ENCODE peak calls at places on chromosomes 6 and 20, in five cellular contexts. O is RWPE1; Q is AG08395; G is NCI-H345; I is stimulated activated CD8-positive, alpha-beta memory T cell treated with anti-CD3 and anti-CD28 coated beads, Interleukin-4, amount 100 ng/mL, for 24 hours. K is an unnamed sample.

GRCh38 chr20:37670426-37670825 is 23.4 kb upstream of the CTNNBL1 start:
- DNase-seq in O (no peak), Q (peak; percentile 56), G (peak; percentile 56), I (no peak), K (peak; percentile 8)

GRCh38 chr6:2971420-2972218 is at the start of gene SERPINB6:
- DNase-seq in O (peak; percentile 36), Q (peak; percentile 65), G (no peak), I (peak; percentile 14), K (peak; percentile 26)

GRCh38 chr6:41734666-41735426 is 562 bp downstream of the TFEB start:
- DNase-seq in O (peak; percentile 87), Q (peak; percentile 83), G (peak; percentile 81), I (peak; percentile 59), K (peak; percentile 70)

GRCh38 chr6:3226422-3227362 is 761 bp downstream of the TUBB2B start:
- DNase-seq in O (no peak), Q (no peak), G (peak; percentile 16), I (no peak), K (peak; percentile 25)

GRCh38 chr20:31570021-31570463 is 35.0 kb upstream of the ID1 start:
- DNase-seq in O (no peak), Q (no peak), G (no peak), I (no peak), K (no peak)

GRCh38 chr6:52724406-52725121 is 38.7 kb downstream of the GSTA2 start:
- DNase-seq in O (peak; percentile 48), Q (peak; percentile 80), G (peak; percentile 52), I (peak; percentile 31), K (peak; percentile 97)

GRCh38 chr6:7254980-7255825 is 57.8 kb downstream of the SSR1 start:
- DNase-seq in O (no peak), Q (no peak), G (no peak), I (no peak), K (no peak)

GRCh38 chr6:145866449-145867401 is 52.1 kb upstream of the FBXO30 start:
- DNase-seq in O (no peak), Q (no peak), G (no peak), I (no peak), K (no peak)

GRCh38 chr20:22575087-22575721 is 9.2 kb downstream of the FOXA2 start:
- DNase-seq in O (no peak), Q (no peak), G (peak; percentile 92), I (no peak), K (no peak)

GRCh38 chr20:48722002-48722731 is 105.6 kb downstream of the PREX1 start:
- DNase-seq in O (no peak), Q (peak; percentile 54), G (no peak), I (no peak), K (no peak)

K was measured in NCI-H510A treated with DMSO at 0.1 percent for 48 hours.